ENCODE peak calls at places on chromosomes 6 and 20, in eight cellular contexts. P is A549, A is mammary epithelial cell, L is pancreas, M is ascending aorta, X is breast epithelium, K is adrenal gland, H is right cardiac atrium. Z is an unnamed sample. For H3K9me3, the result is how much of the 10 kb centered on the place peaks cover.

GRCh38 chr6:72218125-72218524 is 331.8 kb downstream of the RIMS1 start:
- DNase-seq in P (peak), A (peak), L (peak), M (no peak), X (no peak), K (peak), H (no peak), Z (no peak)

GRCh38 chr20:10682939-10683338 is 9.1 kb upstream of the JAG1 start:
- DNase-seq in P (no peak), A (no peak), L (no peak), M (no peak), X (no peak), K (no peak), H (no peak), Z (no peak)

GRCh38 chr6:153275997-153276396 is 144.9 kb upstream of the RGS17 start:
- DNase-seq in P (no peak), A (no peak), L (no peak), M (no peak), X (no peak), K (no peak), H (no peak), Z (no peak)

GRCh38 chr6:33699131-33699530 is 12.4 kb downstream of the UQCC2 start:
- DNase-seq in P (no peak), A (no peak), L (no peak), M (no peak), X (no peak), K (no peak), H (no peak), Z (no peak)

GRCh38 chr6:17393335-17394191 is at the start of gene CAP2:
- DNase-seq in P (peak), A (peak), L (peak), M (no peak), X (peak), K (peak), H (peak), Z (no peak)

GRCh38 chr6:4941782-4942672 is 61.8 kb downstream of the RPP40 start:
- DNase-seq in P (peak), A (peak), L (peak), M (no peak), X (peak), K (peak), H (no peak), Z (peak)

GRCh38 chr6:170360476-170360875 is 53.9 kb downstream of the FAM120B start:
- DNase-seq in P (no peak), A (no peak), L (no peak), M (no peak), X (no peak), K (peak), H (no peak), Z (no peak)

GRCh38 chr20:58073945-58074920 is 154.2 kb downstream of the ANKRD60 start:
- DNase-seq in P (no peak), A (peak), L (no peak), M (no peak), X (no peak), K (peak), H (no peak), Z (no peak)

GRCh38 chr6:53428886-53429285 is 80.1 kb upstream of the ELOVL5 start:
- DNase-seq in P (no peak), A (no peak), L (no peak), M (no peak), X (no peak), K (no peak), H (no peak), Z (no peak)

GRCh38 chr6:69835414-69836179 is 30.8 kb upstream of the COL19A1 start:
- DNase-seq in P (peak), A (peak), L (peak), M (no peak), X (no peak), K (no peak), H (no peak), Z (no peak)

GRCh38 chr6:27687154-27688013 is 214.5 kb upstream of the ZNF184 start:
- DNase-seq in P (peak), A (peak), L (peak), M (no peak), X (peak), K (peak), H (peak), Z (no peak)

GRCh38 chr20:53547664-53548239 is 45.9 kb downstream of the ZNF217 start:
- DNase-seq in P (peak), A (peak), L (peak), M (no peak), X (peak), K (peak), H (no peak), Z (no peak)

GRCh38 chr6:98641929-98642328 is 192.4 kb upstream of the POU3F2 start:
- DNase-seq in P (no peak), A (peak), L (no peak), M (no peak), X (no peak), K (no peak), H (no peak), Z (no peak)

GRCh38 chr6:150380256-150380655 is 11.4 kb downstream of the IYD start:
- DNase-seq in P (no peak), A (no peak), L (no peak), M (no peak), X (no peak), K (no peak), H (no peak), Z (no peak)

GRCh38 chr20:35042268-35042667 is 50.3 kb downstream of the TRPC4AP start:
- DNase-seq in P (no peak), A (no peak), L (no peak), M (no peak), X (no peak), K (no peak), H (no peak), Z (no peak)

GRCh38 chr6:99307295-99307907 is 42.1 kb downstream of the FAXC start:
- DNase-seq in P (no peak), A (no peak), L (no peak), M (no peak), X (no peak), K (no peak), H (no peak), Z (no peak)

GRCh38 chr6:25180630-25181375 is 98.4 kb upstream of the CARMIL1 start:
- DNase-seq in P (no peak), A (no peak), L (no peak), M (no peak), X (no peak), K (no peak), H (no peak), Z (no peak)

GRCh38 chr6:149130093-149130872 is 187.2 kb upstream of the TAB2 start:
- DNase-seq in P (no peak), A (no peak), L (peak), M (no peak), X (peak), K (no peak), H (no peak), Z (no peak)

GRCh38 chr20:41174782-41175181 is 37.4 kb downstream of the PLCG1 start:
- DNase-seq in P (no peak), A (no peak), L (no peak), M (no peak), X (peak), K (peak), H (no peak), Z (no peak)

GRCh38 chr6:10720229-10720959 is 2.5 kb upstream of the TMEM14C start:
- DNase-seq in P (no peak), A (peak), L (peak), M (no peak), X (no peak), K (peak), H (peak), Z (no peak)

GRCh38 chr20:2519115-2519815 is 10.6 kb upstream of the ZNF343 start:
- DNase-seq in P (no peak), A (no peak), L (no peak), M (no peak), X (no peak), K (no peak), H (no peak), Z (no peak)

GRCh38 chr20:19934792-19935491 is 82.2 kb upstream of the NAA20 start:
- DNase-seq in P (peak), A (peak), L (no peak), M (no peak), X (peak), K (peak), H (peak), Z (no peak)

GRCh38 chr6:89145962-89146747 is at the start of gene PM20D2:
- DNase-seq in P (peak), A (peak), L (peak), M (no peak), X (no peak), K (peak), H (peak), Z (no peak)

GRCh38 chr6:28105286-28105685 is 19.1 kb upstream of the ZSCAN16 start:
- DNase-seq in P (no peak), A (peak), L (no peak), M (no peak), X (no peak), K (no peak), H (no peak), Z (no peak)

GRCh38 chr6:3321875-3322274 is 63.1 kb downstream of the PSMG4 start:
- DNase-seq in P (no peak), A (no peak), L (no peak), M (no peak), X (no peak), K (no peak), H (no peak), Z (no peak)

GRCh38 chr20:9054176-9054575 is 14.7 kb upstream of the PLCB4 start:
- DNase-seq in P (no peak), A (no peak), L (no peak), M (no peak), X (no peak), K (no peak), H (no peak), Z (no peak)

GRCh38 chr6:141877275-141877983 is 255.3 kb upstream of the GJE1 start:
- DNase-seq in P (no peak), A (no peak), L (no peak), M (no peak), X (no peak), K (no peak), H (no peak), Z (no peak)

GRCh38 chr6:2937627-2938003 is 33.8 kb downstream of the SERPINB6 start:
- DNase-seq in P (no peak), A (no peak), L (no peak), M (no peak), X (no peak), K (no peak), H (no peak), Z (no peak)

GRCh38 chr20:754904-755303 is 13.4 kb downstream of the SLC52A3 start:
- DNase-seq in P (no peak), A (no peak), L (no peak), M (no peak), X (no peak), K (no peak), H (no peak), Z (no peak)

GRCh38 chr20:7950387-7950786 is 10.1 kb upstream of the HAO1 start:
- DNase-seq in P (no peak), A (no peak), L (no peak), M (no peak), X (no peak), K (no peak), H (no peak), Z (no peak)

GRCh38 chr6:9646346-9647042 is 768.4 kb downstream of the TFAP2A start:
- DNase-seq in P (no peak), A (peak), L (no peak), M (no peak), X (peak), K (no peak), H (peak), Z (no peak)

GRCh38 chr6:144350176-144350575 is 65.0 kb downstream of the UTRN start:
- DNase-seq in P (no peak), A (no peak), L (no peak), M (no peak), X (no peak), K (no peak), H (no peak), Z (no peak)

GRCh38 chr6:686528-686927 is 6.4 kb downstream of the EXOC2 start:
- DNase-seq in P (no peak), A (no peak), L (no peak), M (no peak), X (no peak), K (no peak), H (no peak), Z (no peak)

GRCh38 chr6:6521961-6522360 is 66.6 kb upstream of the LY86 start:
- DNase-seq in P (no peak), A (no peak), L (no peak), M (no peak), X (no peak), K (no peak), H (no peak), Z (no peak)

GRCh38 chr6:42702200-42702599 is 20.2 kb downstream of the PRPH2 start:
- DNase-seq in P (peak), A (peak), L (no peak), M (no peak), X (no peak), K (no peak), H (no peak), Z (peak)

GRCh38 chr6:144087789-144088426 is 7.5 kb downstream of the SF3B5 start:
- DNase-seq in P (no peak), A (no peak), L (no peak), M (no peak), X (no peak), K (no peak), H (no peak), Z (no peak)

DNA sequence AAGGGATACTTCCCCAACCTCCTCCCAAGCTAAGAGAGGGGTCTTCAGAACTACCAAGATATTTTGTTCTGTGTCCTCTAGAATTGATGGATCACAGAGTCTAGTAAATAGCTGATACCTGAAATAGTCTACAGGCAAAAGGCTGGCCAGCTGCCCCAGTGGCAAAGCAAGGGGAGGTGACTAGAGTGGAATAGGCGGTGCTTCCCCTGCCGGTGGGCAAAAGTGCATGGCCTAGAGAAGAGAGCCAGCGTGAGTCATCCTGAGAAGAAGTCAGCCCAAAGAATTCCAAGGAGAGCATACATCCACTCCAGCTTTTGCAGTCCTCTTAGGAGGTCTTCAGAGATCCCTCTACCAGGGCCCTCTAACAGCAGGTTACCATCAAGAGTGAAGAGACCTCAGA is 14.7 kb downstream of the DPPA5 start:
- DNase-seq in P (peak), A (peak), L (no peak), M (no peak), X (no peak), K (no peak), H (no peak), Z (no peak)
- H3K9me3 ChIP-seq in P (under half), A (under half), L (under half), M (under half), X (under half), K (under half), H (under half), Z (under half)

DNA sequence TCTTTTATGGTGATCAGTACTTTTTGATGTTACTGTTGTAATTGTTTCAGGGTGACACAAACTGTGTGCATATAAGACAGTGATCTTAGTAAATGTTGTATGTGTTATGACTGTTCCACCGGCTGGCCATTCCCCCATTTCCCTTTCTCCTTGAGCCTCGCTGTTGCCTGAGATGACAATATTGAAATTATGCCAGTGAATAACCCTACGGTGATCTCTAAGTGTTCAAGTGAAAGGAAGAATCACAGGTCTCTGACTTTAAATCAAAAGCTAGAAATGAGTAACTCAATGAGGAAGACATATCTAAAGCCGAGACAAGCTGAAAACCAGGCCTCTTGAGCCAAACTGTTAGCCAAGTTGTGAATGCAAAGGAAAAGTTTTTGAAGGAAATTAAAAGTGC is 32.3 kb downstream of the TULP4 start:
- DNase-seq in P (no peak), A (no peak), L (no peak), M (no peak), X (no peak), K (no peak), H (no peak), Z (no peak)
- H3K9me3 ChIP-seq in P (under half), A (under half), L (under half), M (under half), X (under half), K (under half), H (under half), Z (under half)

GRCh38 chr20:55977723-55978481 is 27.4 kb downstream of the CBLN4 start:
- DNase-seq in P (no peak), A (no peak), L (no peak), M (no peak), X (peak), K (peak), H (no peak), Z (no peak)
- H3K9me3 ChIP-seq in P (under half), A (under half), L (under half), M (under half), X (under half), K (under half), H (under half), Z (under half)

DNA sequence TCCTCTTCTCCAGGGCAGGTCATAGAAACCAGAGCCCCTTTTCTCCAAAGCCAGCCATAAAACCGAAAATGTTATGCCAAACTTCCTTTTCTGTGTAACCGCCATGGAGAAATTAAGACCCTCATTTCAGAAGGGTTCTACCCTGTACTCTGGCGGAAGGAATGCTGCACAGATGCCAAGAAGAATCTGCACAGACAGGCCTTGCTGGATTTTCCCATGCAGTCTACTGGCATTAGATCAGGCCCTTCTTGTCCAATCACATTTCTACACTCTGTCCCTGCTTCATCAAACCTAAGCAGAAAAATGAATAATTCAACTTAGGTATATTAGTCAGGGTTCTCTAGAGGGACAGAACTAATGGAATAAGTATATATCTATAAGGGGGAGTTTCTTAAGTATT is 43.2 kb upstream of the MC3R start:
- DNase-seq in P (no peak), A (peak), L (no peak), M (no peak), X (peak), K (no peak), H (no peak), Z (no peak)
- H3K9me3 ChIP-seq in P (under half), A (under half), L (under half), M (under half), X (under half), K (under half), H (under half), Z (under half)

GRCh38 chr6:147299035-147299434 is 94.8 kb downstream of the STXBP5 start:
- DNase-seq in P (no peak), A (no peak), L (no peak), M (no peak), X (no peak), K (no peak), H (no peak), Z (no peak)

GRCh38 chr6:147304016-147304415 is 99.8 kb downstream of the STXBP5 start:
- DNase-seq in P (no peak), A (no peak), L (no peak), M (no peak), X (no peak), K (no peak), H (no peak), Z (no peak)

GRCh38 chr6:147298461-147298860 is 94.2 kb downstream of the STXBP5 start:
- DNase-seq in P (peak), A (peak), L (no peak), M (no peak), X (no peak), K (no peak), H (no peak), Z (no peak)

GRCh38 chr6:147297663-147298313 is 93.6 kb downstream of the STXBP5 start:
- DNase-seq in P (no peak), A (no peak), L (no peak), M (no peak), X (no peak), K (no peak), H (no peak), Z (no peak)

GRCh38 chr6:147301070-147301469 is 96.9 kb downstream of the STXBP5 start:
- DNase-seq in P (no peak), A (no peak), L (no peak), M (no peak), X (no peak), K (no peak), H (no peak), Z (no peak)
- H3K9me3 ChIP-seq in P (under half), A (under half), L (under half), M (under half), X (under half), K (under half), H (under half), Z (under half)

GRCh38 chr6:167573461-167574215 is 248.8 kb downstream of the TTLL2 start:
- DNase-seq in P (no peak), A (no peak), L (no peak), M (no peak), X (no peak), K (no peak), H (no peak), Z (no peak)

GRCh38 chr6:167572106-167572505 is 247.2 kb downstream of the TTLL2 start:
- DNase-seq in P (no peak), A (no peak), L (no peak), M (no peak), X (peak), K (no peak), H (no peak), Z (no peak)

GRCh38 chr6:167574431-167575097 is 249.7 kb downstream of the TTLL2 start:
- DNase-seq in P (no peak), A (no peak), L (no peak), M (no peak), X (peak), K (peak), H (peak), Z (no peak)

GRCh38 chr6:167571550-167571949 is 246.7 kb downstream of the TTLL2 start:
- DNase-seq in P (no peak), A (no peak), L (no peak), M (no peak), X (no peak), K (no peak), H (no peak), Z (no peak)

DNA sequence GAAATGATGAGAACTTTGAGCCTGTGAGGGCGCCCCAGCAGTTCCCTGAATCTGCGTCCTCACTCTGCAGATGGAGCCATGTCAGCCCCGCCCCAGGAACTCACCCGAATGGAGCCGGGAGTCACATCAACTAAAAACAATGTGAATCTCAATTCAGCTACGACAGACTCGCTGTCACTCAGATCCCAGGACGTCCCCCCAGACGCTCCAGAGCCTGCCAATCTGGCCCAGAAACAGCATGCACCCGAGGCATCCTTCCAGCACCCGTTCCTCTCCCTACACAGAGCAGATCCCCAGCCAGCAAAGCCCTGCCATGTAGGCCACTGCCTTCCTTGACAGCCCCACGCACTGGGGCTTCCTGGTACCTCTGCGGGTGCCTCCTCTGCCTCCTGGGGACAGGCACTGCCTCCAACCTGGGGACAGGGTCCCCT is 248.0 kb downstream of the TTLL2 start:
- DNase-seq in P (no peak), A (no peak), L (no peak), M (no peak), X (peak), K (no peak), H (peak), Z (no peak)
- H3K9me3 ChIP-seq in P (under half), A (under half), L (under half), M (under half), X (under half), K (under half), H (under half), Z (under half)